ENCODE peak calls at places on chromosome 10, in four cellular contexts. S is small intestine, H is H9, F is dorsolateral prefrontal cortex. E is an unnamed sample.
A peak's percentile ranks its signal among the peaks of the same experiment; 100 is the strongest.

GRCh38 chr10:71290806-71291205 is 28.3 kb upstream of the SLC29A3 start:
- DNase-seq in S (no peak), H (no peak), F (no peak), E (no peak)

GRCh38 chr10:17758200-17758599 is 6.2 kb downstream of the TMEM236 start:
- DNase-seq in S (peak; percentile 44), H (no peak), F (no peak), E (no peak)

GRCh38 chr10:14652816-14653215 is 121.9 kb downstream of the FAM107B start:
- DNase-seq in S (no peak), H (no peak), F (no peak), E (no peak)

GRCh38 chr10:5419466-5420094 is 7.2 kb downstream of the NET1 start:
- DNase-seq in S (no peak), H (no peak), F (no peak), E (no peak)

GRCh38 chr10:7706534-7707073 is 3.5 kb downstream of the ITIH2 start:
- DNase-seq in S (no peak), H (no peak), F (no peak), E (no peak)

GRCh38 chr10:69466158-69466490 is 14.9 kb downstream of the TSPAN15 start:
- DNase-seq in S (no peak), H (no peak), F (no peak), E (no peak)

GRCh38 chr10:10397906-10398305 is 619.8 kb upstream of the CELF2 start:
- DNase-seq in S (no peak), H (no peak), F (no peak), E (no peak)

GRCh38 chr10:52889611-52890010 is 117.0 kb upstream of the MBL2 start:
- DNase-seq in S (no peak), H (no peak), F (no peak), E (no peak)

GRCh38 chr10:24894309-24894708 is 58.1 kb downstream of the PRTFDC1 start:
- DNase-seq in S (no peak), H (no peak), F (no peak), E (no peak)

GRCh38 chr10:17643339-17643754 is 604 bp upstream of the STAM start:
- DNase-seq in S (peak; percentile 86), H (peak; percentile 39), F (no peak), E (peak; percentile 39)

GRCh38 chr10:111084346-111085255 is 7.8 kb downstream of the ADRA2A start:
- DNase-seq in S (no peak), H (no peak), F (no peak), E (no peak)

GRCh38 chr10:82981137-82981723 is 1106.2 kb downstream of the NRG3 start:
- DNase-seq in S (no peak), H (no peak), F (peak; percentile 12), E (no peak)

GRCh38 chr10:17348111-17349008 is 106.0 kb downstream of the ST8SIA6 start:
- DNase-seq in S (peak; percentile 27), H (no peak), F (no peak), E (peak; percentile 45)

GRCh38 chr10:119817991-119818888 is 54.4 kb downstream of the MCMBP start:
- DNase-seq in S (no peak), H (peak; percentile 100), F (peak; percentile 72), E (peak; percentile 22)

GRCh38 chr10:110040767-110041478 is 33.1 kb downstream of the ADD3 start:
- DNase-seq in S (no peak), H (no peak), F (no peak), E (no peak)

GRCh38 chr10:33223326-33224014 is 111.0 kb downstream of the NRP1 start:
- DNase-seq in S (no peak), H (no peak), F (no peak), E (no peak)

GRCh38 chr10:102645388-102645740 is 1.1 kb downstream of the TRIM8 start:
- DNase-seq in S (peak; percentile 78), H (no peak), F (peak; percentile 85), E (peak; percentile 88)

DNA sequence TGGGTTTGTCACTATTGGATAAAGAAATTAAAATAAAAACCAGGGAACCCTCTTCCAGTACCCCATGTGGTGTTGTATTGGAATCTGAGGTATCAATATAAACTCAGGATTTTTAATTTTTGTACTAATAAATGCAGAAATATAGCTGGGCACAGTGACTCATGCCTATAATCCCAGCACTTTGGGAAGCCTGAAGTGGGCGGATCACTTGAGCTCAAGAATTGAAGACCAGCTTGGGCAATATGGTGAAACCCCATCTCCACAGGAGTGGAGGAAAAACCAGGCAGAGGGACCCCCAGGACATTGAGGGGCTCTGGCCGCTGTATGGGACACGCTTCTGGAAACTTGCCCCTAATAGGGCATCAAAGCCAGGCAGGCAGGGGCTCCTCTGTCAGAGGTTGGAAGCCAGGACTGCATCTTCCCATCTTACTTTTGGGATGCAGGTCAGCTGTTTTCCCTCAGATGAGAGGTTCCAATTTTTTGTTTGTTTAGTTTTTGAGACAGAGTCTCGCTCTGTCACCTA is 11.1 kb downstream of the ADIRF start:
- DNase-seq in S (no peak), H (no peak), F (no peak), E (no peak)
- H3K27ac ChIP-seq in S (peak overlapping the region; percentile 7), H (no peak overlapping the region), F (no peak overlapping the region), E (no peak overlapping the region)

DNA sequence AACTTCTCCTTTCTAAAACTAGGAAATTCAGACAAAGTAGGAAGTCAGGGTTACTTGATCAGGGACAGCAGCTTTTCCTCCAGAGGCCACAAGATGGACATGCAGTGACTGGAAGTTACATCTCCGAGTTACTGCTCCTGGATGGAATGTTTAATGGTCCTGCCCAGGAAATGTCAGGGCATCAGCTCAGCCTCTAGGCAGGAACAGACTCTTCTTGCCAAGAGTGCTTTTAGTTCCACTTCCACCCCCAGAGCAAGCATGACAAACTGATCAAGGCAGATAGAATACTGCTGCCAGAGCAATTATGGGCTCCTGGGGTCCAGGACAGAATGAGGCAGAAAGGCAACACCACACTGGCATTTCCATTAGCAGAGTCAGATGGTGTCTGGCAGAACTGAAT is 1014.4 kb upstream of the LRRTM3 start:
- DNase-seq in S (no peak), H (no peak), F (no peak), E (no peak)
- H3K27ac ChIP-seq in S (no peak overlapping the region), H (no peak overlapping the region), F (no peak overlapping the region), E (no peak overlapping the region)

DNA sequence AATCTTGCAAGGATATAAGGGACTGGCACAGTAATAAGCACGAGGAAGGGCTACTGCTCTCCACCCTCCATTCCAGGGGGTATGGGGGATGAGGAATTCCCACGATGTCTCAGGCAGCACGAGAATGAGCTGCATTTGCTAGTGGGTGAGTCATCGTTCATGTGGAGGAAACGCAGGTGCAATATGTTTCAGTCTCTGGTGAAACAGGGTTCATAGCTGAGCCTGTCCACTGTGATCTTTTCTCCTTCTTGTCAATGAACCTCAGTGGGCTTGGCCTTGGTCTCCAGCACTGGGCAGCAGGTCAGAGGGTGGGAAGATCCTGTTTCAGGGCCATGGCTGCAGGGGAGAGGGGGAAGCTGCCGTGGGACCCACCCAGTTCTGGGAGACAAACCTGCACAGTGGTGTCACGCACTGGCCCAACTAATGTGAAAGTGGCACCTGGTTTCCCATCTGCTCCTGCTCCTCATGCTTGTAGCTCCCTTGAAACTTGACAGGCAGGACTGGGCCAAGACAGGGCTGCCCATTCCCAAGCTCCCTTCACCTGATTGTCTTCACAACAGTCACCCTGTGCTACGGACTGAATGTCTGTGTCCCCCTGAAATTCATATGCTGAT is 181.9 kb downstream of the USP6NL start:
- DNase-seq in S (no peak), H (peak; percentile 17), F (no peak), E (no peak)
- H3K27ac ChIP-seq in S (no peak overlapping the region), H (no peak overlapping the region), F (no peak overlapping the region), E (no peak overlapping the region)

DNA sequence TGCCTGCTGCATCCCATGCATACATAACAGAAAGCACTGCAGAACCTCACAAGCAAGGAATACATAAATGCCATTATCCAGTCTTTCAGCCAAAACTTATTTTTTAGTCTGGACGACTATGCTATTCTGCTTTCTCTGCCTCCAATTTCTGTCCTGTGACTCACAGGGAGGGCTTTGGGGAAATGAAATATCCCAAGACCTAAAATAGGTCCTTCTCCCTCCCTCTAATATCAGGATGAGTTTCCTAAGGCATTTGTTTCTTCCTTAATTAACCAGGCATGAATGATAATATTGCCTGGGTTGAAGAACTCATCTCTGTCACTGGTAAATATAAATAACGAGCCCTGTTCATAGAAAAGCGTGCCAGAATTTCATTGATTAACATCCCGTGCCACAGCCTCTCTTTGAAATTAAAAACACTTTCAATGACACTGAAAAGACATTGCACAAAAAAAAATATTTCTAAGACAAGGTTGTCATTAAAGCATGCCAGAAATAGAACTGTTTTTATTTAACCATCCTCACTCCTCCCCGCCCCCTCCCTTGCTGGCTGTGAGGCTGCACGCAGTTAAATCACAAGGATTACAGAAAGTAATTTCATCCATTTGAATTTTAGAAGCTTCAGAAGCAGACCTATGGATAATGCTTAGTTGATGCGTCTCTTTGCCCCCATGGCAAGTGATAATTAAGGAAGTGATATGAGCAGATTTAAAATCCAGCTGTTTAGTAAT is 103.0 kb upstream of the ANKRD1 start:
- DNase-seq in S (no peak), H (no peak), F (no peak), E (no peak)
- H3K27ac ChIP-seq in S (no peak overlapping the region), H (no peak overlapping the region), F (peak overlapping the region; percentile 89), E (peak overlapping the region; percentile 97)

GRCh38 chr10:11742779-11743298 is 657 bp downstream of the ECHDC3 start:
- DNase-seq in S (peak; percentile 12), H (no peak), F (no peak), E (no peak)
- H3K27ac ChIP-seq in S (peak overlapping the region; percentile 87), H (no peak overlapping the region), F (no peak overlapping the region), E (no peak overlapping the region)

GRCh38 chr10:49115796-49116508 is 630 bp upstream of the VSTM4 start:
- DNase-seq in S (no peak), H (peak; percentile 36), F (no peak), E (no peak)
- H3K27ac ChIP-seq in S (no peak overlapping the region), H (no peak overlapping the region), F (no peak overlapping the region), E (peak overlapping the region; percentile 52)

GRCh38 chr10:78700816-78701520 is 367.8 kb upstream of the ZMIZ1 start:
- DNase-seq in S (no peak), H (no peak), F (no peak), E (no peak)

GRCh38 chr10:78703581-78703980 is 365.2 kb upstream of the ZMIZ1 start:
- DNase-seq in S (no peak), H (no peak), F (no peak), E (no peak)

GRCh38 chr10:78696791-78697420 is 371.9 kb upstream of the ZMIZ1 start:
- DNase-seq in S (peak; percentile 7), H (no peak), F (no peak), E (no peak)

GRCh38 chr10:78695846-78696245 is 372.9 kb upstream of the ZMIZ1 start:
- DNase-seq in S (no peak), H (no peak), F (no peak), E (no peak)

GRCh38 chr10:78700413-78700812 is 368.4 kb upstream of the ZMIZ1 start:
- DNase-seq in S (peak; percentile 24), H (no peak), F (no peak), E (no peak)
- H3K27ac ChIP-seq in S (no peak overlapping the region), H (no peak overlapping the region), F (no peak overlapping the region), E (no peak overlapping the region)

DNA sequence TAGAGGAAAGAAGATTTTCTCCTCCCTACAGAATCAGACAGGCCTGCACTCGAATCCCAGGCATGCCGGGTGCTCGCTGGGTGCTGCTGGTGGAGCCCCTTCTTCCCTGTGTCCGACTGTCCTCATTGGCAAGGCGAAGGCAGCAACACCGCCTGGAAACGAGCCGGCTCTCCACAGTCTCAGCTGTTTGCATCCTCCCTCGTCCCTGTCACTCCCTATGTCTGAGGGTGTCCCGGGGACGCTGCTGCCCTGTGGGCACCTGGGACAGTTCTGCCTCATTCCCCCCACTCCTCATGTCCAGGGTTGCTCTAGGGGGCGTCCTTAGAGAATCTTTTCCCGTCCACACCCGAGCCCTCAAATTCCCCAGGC is 31.6 kb upstream of the TMEM72 start:
- DNase-seq in S (no peak), H (no peak), F (no peak), E (no peak)
- H3K27ac ChIP-seq in S (no peak overlapping the region), H (no peak overlapping the region), F (peak overlapping the region; percentile 93), E (no peak overlapping the region)

GRCh38 chr10:2985729-2986232 is 81.6 kb upstream of the PFKP start:
- DNase-seq in S (peak; percentile 99), H (peak; percentile 45), F (no peak), E (no peak)
- H3K27ac ChIP-seq in S (peak overlapping the region; percentile 87), H (no peak overlapping the region), F (no peak overlapping the region), E (no peak overlapping the region)

E was measured in substantia nigra.